ENCODE peak calls at places on chromosomes 11 and 22, in seven cellular contexts. B is left ventricle myocardium inferior, M is right atrium auricular region, O is mucosa of descending colon, U is thoracic aorta, F is tibial artery, V is lung. R is an unnamed sample.

GRCh38 chr22:35425971-35426800 is 26.2 kb downstream of the MCM5 start:
- DNase-seq in F (no peak), O (no peak), M (no peak), V (no peak), U (no peak), B (no peak), R (peak)

GRCh38 chr22:30889268-30889995 is 79.1 kb downstream of the MORC2 start:
- DNase-seq in U (no peak), M (no peak), V (no peak), B (peak), O (peak), F (peak), R (no peak)

GRCh38 chr11:61914471-61915171 is 2.7 kb downstream of the RAB3IL1 start:
- DNase-seq in U (no peak), O (peak), F (no peak), V (no peak), B (no peak), M (no peak), R (no peak)

GRCh38 chr22:29267462-29267857 is 321 bp downstream of the RHBDD3 start:
- DNase-seq in V (no peak), U (no peak), O (no peak), F (no peak), B (no peak), M (no peak), R (no peak)

GRCh38 chr11:122703541-122704272 is 48.2 kb downstream of the UBASH3B start:
- DNase-seq in M (no peak), V (no peak), B (no peak), O (no peak), U (no peak), F (no peak), R (no peak)

GRCh38 chr22:25149014-25149413 is 50.6 kb upstream of the CRYBB3 start:
- DNase-seq in M (no peak), O (no peak), U (no peak), F (no peak), B (no peak), V (no peak), R (no peak)

GRCh38 chr11:67780056-67780455 is 105.6 kb upstream of the ALDH3B2 start:
- DNase-seq in V (no peak), F (no peak), B (no peak), U (no peak), O (no peak), M (no peak), R (no peak)

GRCh38 chr11:9533053-9533452 is 40.4 kb upstream of the WEE1 start:
- DNase-seq in U (no peak), M (no peak), V (no peak), F (no peak), B (no peak), O (no peak), R (no peak)

GRCh38 chr11:30960387-30960992 is 374.3 kb upstream of the MPPED2 start:
- DNase-seq in B (no peak), M (no peak), O (no peak), V (no peak), F (no peak), U (no peak), R (peak)

GRCh38 chr22:42549329-42550060 is 4.3 kb upstream of the SERHL2 start:
- DNase-seq in M (no peak), V (no peak), B (no peak), O (peak), U (no peak), F (no peak), R (no peak)

GRCh38 chr22:29748248-29748893 is 18.4 kb downstream of the ZMAT5 start:
- DNase-seq in M (no peak), F (no peak), O (no peak), V (no peak), U (no peak), B (no peak), R (no peak)

GRCh38 chr11:57116654-57117053 is 65.1 kb upstream of the LRRC55 start:
- DNase-seq in V (no peak), B (peak), M (no peak), U (no peak), O (no peak), F (no peak), R (peak)

GRCh38 chr11:69653406-69653960 is 12.5 kb downstream of the CCND1 start:
- DNase-seq in V (no peak), O (peak), U (no peak), B (no peak), F (peak), M (no peak), R (no peak)

GRCh38 chr11:78510597-78510996 is 64.1 kb downstream of the NARS2 start:
- DNase-seq in B (no peak), M (no peak), F (no peak), V (no peak), O (no peak), U (no peak), R (no peak)

GRCh38 chr11:131534031-131534430 is 163.6 kb downstream of the NTM start:
- DNase-seq in M (no peak), B (no peak), F (no peak), U (no peak), V (no peak), O (no peak), R (no peak)

GRCh38 chr22:27238935-27239510 is 562.5 kb downstream of the MN1 start:
- DNase-seq in F (peak), V (peak), U (peak), O (peak), M (peak), B (peak), R (peak)

GRCh38 chr11:64007629-64008282 is 21.5 kb downstream of the OTUB1 start:
- DNase-seq in O (peak), V (peak), U (no peak), B (peak), F (peak), M (peak), R (peak)

GRCh38 chr22:35705141-35705540 is 12.5 kb upstream of the APOL5 start:
- DNase-seq in F (no peak), M (no peak), B (no peak), O (no peak), V (no peak), U (no peak), R (peak)

GRCh38 chr22:49368976-49369725 is 458.5 kb downstream of the BRD1 start:
- DNase-seq in B (no peak), U (no peak), F (peak), V (peak), O (no peak), M (peak), R (no peak)

GRCh38 chr22:49367016-49367697 is 460.5 kb downstream of the BRD1 start:
- DNase-seq in O (no peak), F (peak), U (no peak), V (peak), B (no peak), M (peak), R (peak)

GRCh38 chr22:49366437-49366836 is 461.2 kb downstream of the BRD1 start:
- DNase-seq in U (no peak), M (peak), O (no peak), B (no peak), F (no peak), V (no peak), R (no peak)

GRCh38 chr22:49369726-49370717 is 457.7 kb downstream of the BRD1 start:
- DNase-seq in O (no peak), M (peak), V (peak), F (peak), U (no peak), B (no peak), R (no peak)

GRCh38 chr22:49368221-49368975 is 459.3 kb downstream of the BRD1 start:
- DNase-seq in F (peak), B (no peak), V (peak), O (no peak), U (no peak), M (peak), R (no peak)
- H3K4me3 ChIP-seq in F (no peak), B (no peak), V (no peak), O (no peak), U (no peak), M (no peak), R (no peak)

GRCh38 chr22:44348963-44349950 is 36.5 kb upstream of the SHISAL1 start:
- DNase-seq in M (no peak), U (no peak), B (no peak), V (no peak), F (no peak), O (no peak), R (peak)
- TF ChIP-seq CTCF in M (no peak), U (no peak), B (no peak), V (no peak), F (no peak), O (no peak), R (no peak)

GRCh38 chr11:2443881-2444300 is 423 bp downstream of the TRPM5 start:
- DNase-seq in B (no peak), F (peak), O (peak), V (no peak), M (no peak), U (no peak), R (no peak)
- H3K4me3 ChIP-seq in B (peak), F (no peak), O (no peak), V (no peak), M (peak), U (peak), R (no peak)

GRCh38 chr22:45335021-45335818 is 25.5 kb downstream of the FAM118A start:
- DNase-seq in F (no peak), O (no peak), M (peak), U (no peak), B (peak), V (no peak), R (peak)
- TF ChIP-seq CTCF in F (no peak), O (no peak), M (peak), U (no peak), B (peak), V (no peak), R (peak)